ENCODE peak calls at places on chromosomes 6 and 20, in five cellular contexts. B is CD8-positive, alpha-beta T cell; Z is AG04450; S is ascending aorta; R is Panc1. K is an unnamed sample.

GRCh38 chr6:167766986-167767714 is 59.6 kb upstream of the AFDN start:
- DNase-seq in B (no peak), Z (no peak), S (no peak), R (no peak), K (no peak)

GRCh38 chr20:49245921-49246740 is 26.9 kb downstream of the DDX27 start:
- DNase-seq in B (no peak), Z (peak; percentile 20), S (no peak), R (peak; percentile 42), K (peak; percentile 1)

GRCh38 chr20:47795214-47795667 is 10.0 kb upstream of the SULF2 start:
- DNase-seq in B (no peak), Z (no peak), S (peak; percentile 87), R (no peak), K (no peak)

GRCh38 chr6:142331075-142331551 is 29.3 kb downstream of the ADGRG6 start:
- DNase-seq in B (no peak), Z (no peak), S (no peak), R (no peak), K (no peak)

GRCh38 chr6:35596448-35597442 is 84.0 kb upstream of the TULP1 start:
- DNase-seq in B (no peak), Z (peak; percentile 46), S (no peak), R (no peak), K (peak; percentile 88)

GRCh38 chr6:87789198-87789899 is 87.3 kb upstream of the AKIRIN2 start:
- DNase-seq in B (no peak), Z (no peak), S (no peak), R (no peak), K (peak; percentile 67)

GRCh38 chr6:37366910-37367309 is 13.1 kb downstream of the RNF8 start:
- DNase-seq in B (no peak), Z (no peak), S (no peak), R (no peak), K (no peak)

GRCh38 chr6:133553652-133554051 is 312.5 kb downstream of the EYA4 start:
- DNase-seq in B (no peak), Z (peak; percentile 56), S (no peak), R (no peak), K (no peak)

GRCh38 chr6:148239777-148240462 is 102.7 kb upstream of the SASH1 start:
- DNase-seq in B (no peak), Z (no peak), S (no peak), R (no peak), K (no peak)

GRCh38 chr6:72580281-72580940 is 41.5 kb upstream of the KCNQ5 start:
- DNase-seq in B (no peak), Z (peak; percentile 49), S (no peak), R (peak; percentile 76), K (peak; percentile 4)
- TF ChIP-seq CTCF in B (no peak), Z (peak; percentile 84), S (no peak), R (peak; percentile 75), K (peak; percentile 45)

DNA sequence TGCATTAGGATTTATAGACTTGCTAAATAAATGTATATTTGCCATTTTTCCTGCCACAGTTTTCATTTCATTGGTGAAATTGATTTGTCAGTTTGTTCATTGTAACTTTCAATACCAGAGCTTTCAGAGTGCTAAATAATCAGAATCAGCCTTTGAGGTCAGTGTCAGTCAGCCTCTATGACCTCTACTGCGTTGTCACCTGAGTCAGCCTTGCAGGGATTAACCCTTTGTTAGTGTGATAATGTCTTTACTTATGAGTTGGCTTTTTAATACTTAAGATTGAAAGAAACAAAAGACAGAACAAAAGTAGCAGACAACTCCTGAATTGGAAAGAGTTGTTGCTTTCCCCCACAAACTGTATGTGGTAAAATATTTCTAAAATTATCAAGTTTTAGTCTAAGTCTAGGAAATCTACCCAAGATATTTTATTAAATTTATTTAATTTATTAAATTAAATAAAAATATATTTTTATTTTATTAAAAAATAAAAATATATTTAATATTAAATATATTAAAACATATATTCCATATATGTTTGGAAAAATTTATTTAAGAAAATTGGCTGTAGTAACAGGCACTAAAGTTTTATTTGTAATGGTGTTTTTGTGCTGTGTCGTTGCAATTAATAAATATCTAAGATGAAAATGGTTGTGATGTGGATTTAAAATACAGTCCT is 125.2 kb downstream of the AFG1L start:
- DNase-seq in B (no peak), Z (no peak), S (no peak), R (no peak), K (no peak)
- H3K27me3 ChIP-seq in B (no peaks in the 10 kb centered on the region), Z (no peaks in the 10 kb centered on the region), S (no peaks in the 10 kb centered on the region), R (no peaks in the 10 kb centered on the region), K (no peaks in the 10 kb centered on the region)

DNA sequence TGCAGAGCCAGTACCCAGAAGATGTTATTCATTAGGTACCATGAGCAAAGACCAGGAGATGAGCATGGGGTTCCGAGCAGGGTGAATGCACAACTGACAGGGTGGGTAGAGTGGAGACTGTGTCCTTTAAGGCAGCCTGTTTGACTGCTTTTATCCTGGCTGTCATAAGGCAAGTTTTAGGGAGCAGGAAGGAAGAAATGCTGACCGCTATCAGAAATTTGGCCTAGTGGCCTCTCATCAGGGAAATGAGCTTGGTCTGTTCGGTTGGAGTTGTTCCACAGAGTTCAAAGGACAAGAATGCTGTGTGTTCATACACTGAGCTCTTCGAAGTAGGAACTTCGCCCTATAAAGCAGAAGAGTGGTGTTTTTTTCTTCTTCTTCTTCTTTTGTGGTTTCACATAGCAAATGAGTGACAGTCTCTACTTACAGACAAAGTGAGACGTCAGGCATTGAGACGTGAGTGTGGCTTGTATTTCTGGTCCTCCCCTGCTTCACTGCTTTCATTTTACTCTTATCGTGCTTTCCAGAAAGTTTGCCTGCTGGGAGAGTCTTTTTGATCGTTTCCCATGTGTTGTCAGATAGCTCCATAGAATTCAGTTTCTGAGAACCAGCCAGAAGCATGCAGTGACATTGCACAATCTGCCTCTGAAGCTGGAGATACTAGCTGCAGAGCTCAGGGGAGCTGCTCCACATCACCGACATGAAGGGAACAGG is at the start of gene CASS4:
- DNase-seq in B (no peak), Z (peak; percentile 63), S (no peak), R (no peak), K (no peak)
- H3K4me3 ChIP-seq in B (peak within 1 kb of the TSS; percentile 74), Z (peak within 1 kb of the TSS; percentile 66), S (peak within 1 kb of the TSS; percentile 27), R (no peak within 1 kb of the TSS), K (no peak within 1 kb of the TSS)

GRCh38 chr6:69072796-69073195 is 437.7 kb downstream of the ADGRB3 start:
- DNase-seq in B (no peak), Z (no peak), S (no peak), R (no peak), K (no peak)
- TF ChIP-seq CTCF in B (no peak), Z (no peak), S (no peak), R (no peak), K (no peak)

GRCh38 chr6:80618953-80619352 is 512.5 kb downstream of the BCKDHB start:
- DNase-seq in B (no peak), Z (no peak), S (no peak), R (no peak), K (no peak)

GRCh38 chr6:80625405-80625804 is 518.9 kb downstream of the BCKDHB start:
- DNase-seq in B (no peak), Z (no peak), S (no peak), R (no peak), K (no peak)

GRCh38 chr6:80623066-80623815 is 516.8 kb downstream of the BCKDHB start:
- DNase-seq in B (no peak), Z (no peak), S (no peak), R (no peak), K (no peak)

GRCh38 chr6:80622641-80623040 is 516.2 kb downstream of the BCKDHB start:
- DNase-seq in B (no peak), Z (no peak), S (no peak), R (no peak), K (no peak)
- H3K27me3 ChIP-seq in B (no peaks in the 10 kb centered on the region), Z (no peaks in the 10 kb centered on the region), S (no peaks in the 10 kb centered on the region), R (no peaks in the 10 kb centered on the region), K (no peaks in the 10 kb centered on the region)

GRCh38 chr20:31606928-31607639 is 2.0 kb downstream of the ID1 start:
- DNase-seq in B (no peak), Z (no peak), S (no peak), R (no peak), K (no peak)

GRCh38 chr20:31608256-31608980 is 3.3 kb downstream of the ID1 start:
- DNase-seq in B (no peak), Z (no peak), S (peak; percentile 85), R (no peak), K (peak; percentile 79)

GRCh38 chr20:31606678-31606927 is 1.5 kb downstream of the ID1 start:
- DNase-seq in B (no peak), Z (no peak), S (no peak), R (no peak), K (no peak)

GRCh38 chr20:31605902-31606677 is 1.0 kb downstream of the ID1 start:
- DNase-seq in B (no peak), Z (no peak), S (peak; percentile 74), R (no peak), K (no peak)

GRCh38 chr20:31607640-31608255 is 2.7 kb downstream of the ID1 start:
- DNase-seq in B (no peak), Z (no peak), S (no peak), R (no peak), K (no peak)
- H3K4me3 ChIP-seq in B (no peak overlapping the region), Z (no peak overlapping the region), S (peak overlapping the region; percentile 88), R (peak overlapping the region; percentile 73), K (peak overlapping the region; percentile 86)

GRCh38 chr6:158506577-158506976 is 53.3 kb upstream of the TMEM181 start:
- DNase-seq in B (no peak), Z (no peak), S (no peak), R (no peak), K (no peak)
- TF ChIP-seq CTCF in B (no peak), Z (peak; percentile 46), S (no peak), R (peak; percentile 51), K (peak; percentile 37)

GRCh38 chr6:166257911-166258318 is 50.3 kb downstream of the PRR18 start:
- DNase-seq in B (peak; percentile 25), Z (no peak), S (peak; percentile 48), R (no peak), K (no peak)
- H3K27me3 ChIP-seq in B (no peaks in the 10 kb centered on the region), Z (peaks cover 17% of the 10 kb centered on the region), S (no peaks in the 10 kb centered on the region), R (peaks cover 9% of the 10 kb centered on the region), K (peaks cover 11% of the 10 kb centered on the region)

GRCh38 chr6:26183237-26183580 is 96.0 kb downstream of the HFE start:
- DNase-seq in B (no peak), Z (no peak), S (no peak), R (peak; percentile 47), K (no peak)
- H3K4me3 ChIP-seq in B (peak overlapping the region; percentile 60), Z (peak overlapping the region; percentile 61), S (peak overlapping the region; percentile 64), R (peak overlapping the region; percentile 51), K (peak overlapping the region; percentile 10)

GRCh38 chr6:106163446-106163965 is 77.4 kb downstream of the PRDM1 start:
- DNase-seq in B (no peak), Z (peak; percentile 58), S (peak; percentile 68), R (no peak), K (no peak)
- TF ChIP-seq CTCF in B (no peak), Z (peak; percentile 17), S (no peak), R (no peak), K (no peak)

K was measured in kidney epithelial cell.